ENCODE peak calls at places on chromosomes 12 and 14, in five cellular contexts. O is kidney epithelial cell, D is IMR-90, G is cardiac muscle cell, H is astrocyte. T is an unnamed sample.

GRCh38 chr12:65895759-65896656 is 71.7 kb downstream of the HMGA2 start:
- DNase-seq in O (no peak), H (peak), G (no peak), D (no peak), T (peak)

GRCh38 chr12:64099430-64099829 is 122.7 kb downstream of the KICS2 start:
- DNase-seq in O (peak), D (peak), G (no peak), H (peak), T (peak)

GRCh38 chr12:46944104-46944503 is 118.3 kb upstream of the SLC38A4 start:
- DNase-seq in G (peak), H (peak), O (no peak), D (peak), T (peak)

GRCh38 chr12:46179693-46180452 is 89.0 kb downstream of the SLC38A1 start:
- DNase-seq in H (no peak), D (no peak), O (no peak), G (no peak), T (no peak)

GRCh38 chr12:51218607-51219161 is 822 bp upstream of the POU6F1 start:
- DNase-seq in O (no peak), D (no peak), H (no peak), G (peak), T (no peak)

GRCh38 chr12:88782357-88782756 is 202.1 kb upstream of the KITLG start:
- DNase-seq in H (no peak), O (no peak), G (no peak), D (peak), T (no peak)

GRCh38 chr14:76872796-76873432 is 46.7 kb downstream of the LRRC74A start:
- DNase-seq in O (no peak), D (peak), H (no peak), G (peak), T (no peak)

GRCh38 chr12:124310785-124311184 is 15.9 kb downstream of the RFLNA start:
- DNase-seq in D (no peak), O (no peak), H (no peak), G (no peak), T (no peak)

GRCh38 chr14:58740584-58740983 is 102.8 kb downstream of the DACT1 start:
- DNase-seq in H (no peak), O (no peak), D (no peak), G (no peak), T (no peak)

GRCh38 chr12:59396941-59397340 is 198.9 kb upstream of the SLC16A7 start:
- DNase-seq in O (no peak), D (peak), G (no peak), H (no peak), T (no peak)

GRCh38 chr12:132266802-132267201 is 62.6 kb downstream of the GALNT9 start:
- DNase-seq in D (no peak), O (no peak), H (no peak), G (no peak), T (no peak)

GRCh38 chr12:54419088-54419887 is at the start of gene ITGA5:
- DNase-seq in O (no peak), D (peak), H (peak), G (peak), T (no peak)

GRCh38 chr14:77660754-77661153 is 44.3 kb upstream of the SPTLC2 start:
- DNase-seq in G (no peak), H (peak), D (no peak), O (peak), T (peak)

GRCh38 chr12:95733156-95733825 is 57.3 kb downstream of the NTN4 start:
- DNase-seq in H (peak), D (peak), O (peak), G (no peak), T (no peak)

GRCh38 chr14:38391334-38391733 is 135.4 kb upstream of the CLEC14A start:
- DNase-seq in G (no peak), D (peak), O (no peak), H (peak), T (no peak)

GRCh38 chr12:128570191-128571065 is 253.3 kb downstream of the SLC15A4 start:
- DNase-seq in H (no peak), D (no peak), G (no peak), O (no peak), T (no peak)

GRCh38 chr14:63524537-63525155 is 18.5 kb downstream of the PPP2R5E start:
- DNase-seq in G (no peak), H (no peak), O (peak), D (no peak), T (no peak)

GRCh38 chr14:36394593-36394992 is 74.2 kb upstream of the MBIP start:
- DNase-seq in D (no peak), H (no peak), G (peak), O (no peak), T (no peak)

GRCh38 chr14:105582639-105583038 is 56.3 kb downstream of the TMEM121 start:
- DNase-seq in D (peak), G (no peak), O (no peak), H (no peak), T (no peak)

GRCh38 chr14:92646952-92647461 is 101.4 kb downstream of the LGMN start:
- DNase-seq in H (peak), O (no peak), D (peak), G (peak), T (peak)

GRCh38 chr14:103404032-103404918 is 19.1 kb downstream of the MARK3 start:
- DNase-seq in O (no peak), D (peak), H (no peak), G (no peak), T (no peak)

GRCh38 chr14:105500036-105500725 is 9.1 kb downstream of the TEDC1 start:
- DNase-seq in H (no peak), G (no peak), D (no peak), O (no peak), T (no peak)

GRCh38 chr14:69693145-69693544 is 73.8 kb upstream of the SRSF5 start:
- DNase-seq in O (no peak), D (no peak), G (no peak), H (no peak), T (no peak)

GRCh38 chr12:128025856-128026255 is 241.1 kb upstream of the TMEM132C start:
- DNase-seq in H (no peak), O (no peak), D (no peak), G (no peak), T (no peak)

GRCh38 chr12:93825926-93826599 is 148.9 kb downstream of the CRADD start:
- DNase-seq in H (peak), D (no peak), G (no peak), O (no peak), T (no peak)

GRCh38 chr12:34600592-34601462 is 578.5 kb downstream of the ALG10 start:
- DNase-seq in H (no peak), O (no peak), D (no peak), G (no peak), T (no peak)

GRCh38 chr12:50541139-50541538 is 36.4 kb downstream of the DIP2B start:
- DNase-seq in O (no peak), D (no peak), G (no peak), H (no peak), T (no peak)

GRCh38 chr14:28294834-28295440 is 471.6 kb upstream of the FOXG1 start:
- DNase-seq in D (no peak), H (peak), G (peak), O (no peak), T (peak)
- TF ChIP-seq CTCF in D (no peak), H (peak), G (peak), O (peak), T (peak)

GRCh38 chr12:122884091-122884826 is 11.7 kb downstream of the VPS37B start:
- DNase-seq in H (peak), D (peak), O (no peak), G (no peak), T (no peak)
- H3K4me3 ChIP-seq in H (no peak), D (no peak), O (no peak), G (no peak), T (no peak)

GRCh38 chr12:68042212-68042699 is 53.0 kb downstream of the IFNG-AS1 start:
- DNase-seq in H (peak), O (no peak), G (peak), D (peak), T (peak)

GRCh38 chr12:68037616-68038255 is 48.5 kb downstream of the IFNG-AS1 start:
- DNase-seq in O (no peak), H (no peak), G (no peak), D (no peak), T (no peak)

GRCh38 chr12:68038650-68039049 is 49.4 kb downstream of the IFNG-AS1 start:
- DNase-seq in D (no peak), O (no peak), H (no peak), G (no peak), T (no peak)

GRCh38 chr12:68043446-68043845 is 54.2 kb downstream of the IFNG-AS1 start:
- DNase-seq in O (peak), D (no peak), H (no peak), G (no peak), T (no peak)

GRCh38 chr12:68040450-68041075 is 51.3 kb downstream of the IFNG-AS1 start:
- DNase-seq in H (peak), D (peak), O (peak), G (peak), T (peak)
- TF ChIP-seq CTCF in H (peak), D (peak), O (peak), G (peak), T (peak)

DNA sequence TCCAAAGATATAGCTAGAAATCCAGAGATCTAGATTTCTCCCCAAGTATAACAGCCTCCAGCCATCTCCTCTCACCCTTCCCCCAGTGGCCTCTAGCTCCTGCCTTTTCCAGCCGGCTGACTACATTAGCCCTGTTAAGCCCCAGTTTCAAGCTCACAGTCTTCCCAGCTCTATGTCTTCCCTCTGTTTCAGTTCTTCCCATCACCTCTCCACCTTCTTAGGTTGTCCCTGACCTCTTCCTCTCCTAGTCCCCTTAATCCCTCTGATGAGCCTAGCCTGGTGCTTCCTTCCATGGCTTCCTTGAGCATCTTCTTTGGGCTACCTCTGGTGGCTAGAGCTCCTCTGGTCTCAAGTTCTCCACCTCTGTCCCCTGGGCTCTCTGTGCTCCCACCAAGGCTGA is 944 bp upstream of the GDF11 start:
- DNase-seq in O (no peak), D (no peak), G (no peak), H (no peak), T (no peak)
- H3K4me3 ChIP-seq in O (no peak), D (no peak), G (no peak), H (no peak), T (no peak)

GRCh38 chr14:72907886-72908285 is 14.0 kb upstream of the DPF3 start:
- DNase-seq in O (no peak), D (peak), H (peak), G (no peak), T (no peak)
- TF ChIP-seq CTCF in O (no peak), D (no peak), H (no peak), G (no peak), T (no peak)

DNA sequence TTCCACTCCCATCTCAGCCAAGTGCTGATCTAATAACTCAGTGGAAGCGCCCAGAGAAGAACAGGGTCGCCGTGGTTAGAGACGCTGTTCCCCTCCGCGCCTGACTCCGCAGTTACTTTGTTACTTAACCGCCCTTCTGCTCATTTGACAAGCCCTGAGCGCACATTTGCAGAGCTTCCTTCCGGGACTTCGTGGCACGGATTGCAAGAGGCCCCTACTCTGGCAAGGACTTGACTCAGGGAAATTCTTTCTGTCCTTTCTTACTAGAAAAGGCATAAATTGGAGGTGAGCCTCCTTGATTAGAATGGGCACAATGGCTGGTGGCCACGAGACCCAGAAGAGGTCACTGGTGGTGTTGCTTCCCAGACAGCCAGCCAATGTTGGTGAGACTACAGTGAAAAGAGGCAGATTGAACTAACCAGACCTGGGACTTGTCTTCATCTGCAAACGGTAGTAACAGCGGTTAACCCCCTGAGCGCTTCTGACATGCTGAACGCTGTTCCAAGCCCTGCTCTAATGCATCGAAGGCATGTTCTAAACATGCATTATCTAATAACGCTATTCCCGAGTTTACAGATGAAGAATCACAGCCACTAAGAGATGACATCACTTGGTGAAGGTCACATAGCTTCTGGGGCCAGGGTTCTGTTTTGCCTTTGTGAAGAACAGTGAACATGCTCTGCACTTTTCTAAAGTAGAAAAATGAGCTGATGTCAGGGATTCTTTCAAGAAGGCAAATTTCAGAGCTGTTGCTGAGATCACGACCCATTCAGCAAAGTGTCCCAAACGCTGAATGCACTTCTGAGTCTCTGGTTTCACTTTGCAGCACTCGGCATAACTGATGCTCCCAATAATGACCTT is 55.8 kb downstream of the FOS start:
- DNase-seq in H (no peak), G (no peak), O (no peak), D (peak), T (no peak)
- H3K4me3 ChIP-seq in H (no peak), G (no peak), O (no peak), D (peak), T (no peak)

T was measured in retinal pigment epithelial cell.